ENCODE peak calls at places on chromosomes 16 and 17, in eight cellular contexts. P, K, D, R, O, S, L and J are unnamed samples.

GRCh38 chr17:17516941-17517720 is 20.9 kb upstream of the RASD1 start:
- DNase-seq in P (no peak), K (no peak), D (no peak), R (no peak), O (no peak), S (no peak), L (no peak), J (no peak)

GRCh38 chr16:27211026-27211425 is 7.7 kb downstream of the KDM8 start:
- DNase-seq in P (no peak), K (no peak), D (no peak), R (no peak), O (no peak), S (no peak), L (no peak), J (no peak)

GRCh38 chr16:85430523-85431381 is 182.4 kb upstream of the GSE1 start:
- DNase-seq in P (peak), K (no peak), D (peak), R (no peak), O (peak), S (no peak), L (no peak), J (peak)

GRCh38 chr17:66365204-66365524 is 62.8 kb downstream of the PRKCA start:
- DNase-seq in P (no peak), K (no peak), D (no peak), R (peak), O (no peak), S (no peak), L (no peak), J (no peak)

GRCh38 chr17:10875984-10876555 is 38.2 kb upstream of the PIRT start:
- DNase-seq in P (no peak), K (peak), D (peak), R (peak), O (peak), S (no peak), L (peak), J (no peak)

GRCh38 chr17:68355093-68355492 is 63.8 kb downstream of the ARSG start:
- DNase-seq in P (no peak), K (peak), D (no peak), R (peak), O (no peak), S (no peak), L (no peak), J (no peak)

GRCh38 chr17:59366773-59367656 is 35.6 kb downstream of the YPEL2 start:
- DNase-seq in P (no peak), K (peak), D (peak), R (peak), O (no peak), S (peak), L (no peak), J (no peak)

GRCh38 chr17:59890720-59891119 is 2.0 kb downstream of the TUBD1 start:
- DNase-seq in P (no peak), K (peak), D (no peak), R (peak), O (no peak), S (no peak), L (peak), J (no peak)

GRCh38 chr16:56589141-56590039 is at the start of gene MT3:
- DNase-seq in P (no peak), K (peak), D (peak), R (no peak), O (peak), S (no peak), L (no peak), J (no peak)

GRCh38 chr17:2056221-2057129 is 1.6 kb downstream of the HIC1 start:
- DNase-seq in P (peak), K (no peak), D (no peak), R (no peak), O (peak), S (no peak), L (no peak), J (no peak)

GRCh38 chr17:29109477-29110371 is 66.8 kb downstream of the PIPOX start:
- DNase-seq in P (no peak), K (no peak), D (no peak), R (no peak), O (no peak), S (no peak), L (no peak), J (no peak)

GRCh38 chr17:73770115-73770848 is 126.0 kb upstream of the SDK2 start:
- DNase-seq in P (no peak), K (no peak), D (peak), R (peak), O (no peak), S (peak), L (peak), J (no peak)

GRCh38 chr17:12510535-12510934 is 155.2 kb upstream of the MYOCD start:
- DNase-seq in P (no peak), K (peak), D (no peak), R (peak), O (no peak), S (no peak), L (no peak), J (no peak)

GRCh38 chr17:75832164-75832651 is 12.0 kb downstream of the UNC13D start:
- DNase-seq in P (no peak), K (peak), D (no peak), R (peak), O (peak), S (no peak), L (peak), J (no peak)

GRCh38 chr17:79019631-79020584 is 4.1 kb upstream of the C1QTNF1 start:
- DNase-seq in P (no peak), K (peak), D (peak), R (peak), O (no peak), S (peak), L (peak), J (no peak)

GRCh38 chr17:40303009-40303657 is 5.8 kb upstream of the RARA start:
- DNase-seq in P (no peak), K (peak), D (peak), R (peak), O (no peak), S (peak), L (peak), J (no peak)

GRCh38 chr16:55073830-55074229 is 143.2 kb downstream of the IRX5 start:
- DNase-seq in P (no peak), K (no peak), D (no peak), R (no peak), O (no peak), S (no peak), L (no peak), J (no peak)

GRCh38 chr16:79751785-79752184 is 151.2 kb upstream of the MAF start:
- DNase-seq in P (no peak), K (peak), D (no peak), R (no peak), O (no peak), S (no peak), L (peak), J (no peak)

GRCh38 chr17:57665696-57666095 is 79.4 kb downstream of the CCDC182 start:
- DNase-seq in P (no peak), K (no peak), D (peak), R (no peak), O (no peak), S (no peak), L (no peak), J (no peak)

GRCh38 chr17:75485688-75486087 is 29.3 kb downstream of the TMEM94 start:
- DNase-seq in P (no peak), K (no peak), D (no peak), R (no peak), O (no peak), S (no peak), L (no peak), J (no peak)

GRCh38 chr16:53964145-53964544 is 260.2 kb downstream of the FTO start:
- DNase-seq in P (no peak), K (no peak), D (no peak), R (no peak), O (no peak), S (no peak), L (no peak), J (no peak)

GRCh38 chr16:79767597-79768280 is 167.2 kb upstream of the MAF start:
- DNase-seq in P (no peak), K (peak), D (no peak), R (peak), O (no peak), S (peak), L (peak), J (no peak)

GRCh38 chr16:83328936-83329335 is 478.8 kb upstream of the HSBP1 start:
- DNase-seq in P (no peak), K (peak), D (no peak), R (no peak), O (no peak), S (no peak), L (no peak), J (no peak)

GRCh38 chr17:50080827-50081226 is 14.3 kb upstream of the PDK2 start:
- DNase-seq in P (no peak), K (peak), D (no peak), R (no peak), O (no peak), S (no peak), L (no peak), J (no peak)

GRCh38 chr16:88365244-88365865 is 17.4 kb upstream of the ZNF469 start:
- DNase-seq in P (no peak), K (no peak), D (no peak), R (no peak), O (no peak), S (no peak), L (no peak), J (peak)

GRCh38 chr16:76114681-76115080 is 162.5 kb upstream of the CNTNAP4 start:
- DNase-seq in P (no peak), K (peak), D (no peak), R (no peak), O (no peak), S (peak), L (no peak), J (no peak)

GRCh38 chr17:247767-248166 is 66.3 kb upstream of the DOC2B start:
- DNase-seq in P (no peak), K (no peak), D (no peak), R (no peak), O (peak), S (no peak), L (no peak), J (peak)

GRCh38 chr17:63277629-63278028 is 168.5 kb downstream of the CYB561 start:
- DNase-seq in P (no peak), K (no peak), D (no peak), R (no peak), O (no peak), S (no peak), L (no peak), J (no peak)

GRCh38 chr17:41739661-41740352 is 5.4 kb upstream of the HAP1 start:
- DNase-seq in P (no peak), K (peak), D (no peak), R (peak), O (no peak), S (no peak), L (peak), J (no peak)